ENCODE peak calls at places on chromosomes 7 and 10, in eight cellular contexts. E is left lung; S is lower leg skin; Q is coronary artery; H is heart left ventricle; I is cardiac fibroblast; B is CD8-positive, alpha-beta T cell; V is bronchial epithelial cell. X is an unnamed sample.

GRCh38 chr7:157926107-157926506 is 589.3 kb downstream of the DNAJB6 start:
- DNase-seq in I (no peak), H (no peak), S (no peak), V (no peak), E (no peak), B (peak; percentile 57), Q (peak; percentile 28), X (no peak)

GRCh38 chr7:76396039-76396732 is 13.3 kb downstream of the SSC4D start:
- DNase-seq in I (no peak), B (no peak), S (no peak), H (no peak), Q (no peak), E (no peak), V (no peak), X (no peak)

GRCh38 chr7:134355925-134356324 is 39.2 kb upstream of the SLC35B4 start:
- DNase-seq in H (peak; percentile 12), Q (no peak), E (peak; percentile 49), B (no peak), I (peak; percentile 54), V (no peak), S (peak; percentile 29), X (no peak)

GRCh38 chr10:89837173-89838001 is 136.0 kb downstream of the KIF20B start:
- DNase-seq in B (peak; percentile 33), Q (no peak), S (no peak), V (peak; percentile 15), H (no peak), I (peak; percentile 42), E (peak; percentile 47), X (no peak)

GRCh38 chr10:71342850-71343773 is 24.1 kb downstream of the SLC29A3 start:
- DNase-seq in H (no peak), S (no peak), Q (no peak), V (no peak), I (peak; percentile 19), E (no peak), B (peak; percentile 11), X (no peak)

GRCh38 chr7:142773937-142774744 is 3.4 kb downstream of the PRSS2 start:
- DNase-seq in Q (no peak), H (no peak), I (no peak), E (no peak), V (no peak), S (no peak), B (no peak), X (no peak)

GRCh38 chr7:117279931-117280525 is 42.8 kb downstream of the WNT2 start:
- DNase-seq in Q (no peak), H (no peak), B (no peak), E (no peak), V (no peak), S (no peak), I (no peak), X (no peak)

GRCh38 chr10:52308251-52309031 is 5.6 kb upstream of the DKK1 start:
- DNase-seq in S (peak; percentile 30), V (peak; percentile 55), I (peak; percentile 91), B (no peak), H (peak; percentile 37), Q (no peak), E (peak; percentile 49), X (peak; percentile 54)

GRCh38 chr7:16765436-16765859 is 11.9 kb downstream of the TSPAN13 start:
- DNase-seq in V (no peak), B (no peak), S (no peak), E (no peak), H (no peak), Q (no peak), I (no peak), X (no peak)

GRCh38 chr10:115948415-115948814 is 324.6 kb downstream of the GFRA1 start:
- DNase-seq in E (no peak), Q (no peak), I (peak; percentile 26), V (no peak), B (no peak), S (no peak), H (no peak), X (peak; percentile 16)

GRCh38 chr7:34247468-34247867 is 342.1 kb downstream of the BMPER start:
- DNase-seq in E (no peak), B (no peak), Q (no peak), V (peak; percentile 64), I (peak; percentile 4), S (no peak), H (no peak), X (no peak)

GRCh38 chr10:4407783-4408182 is 418.2 kb upstream of the AKR1E2 start:
- DNase-seq in V (peak; percentile 95), B (no peak), S (no peak), I (peak; percentile 39), E (no peak), H (no peak), Q (no peak), X (no peak)

GRCh38 chr7:36972140-36972518 is 247.8 kb upstream of the AOAH start:
- DNase-seq in E (no peak), H (no peak), S (no peak), Q (no peak), V (no peak), I (no peak), B (no peak), X (no peak)

GRCh38 chr10:71081912-71082311 is 130.5 kb upstream of the UNC5B start:
- DNase-seq in B (no peak), Q (peak; percentile 33), S (peak; percentile 7), V (no peak), E (no peak), H (peak; percentile 1), I (no peak), X (no peak)

GRCh38 chr10:3950676-3951275 is 165.8 kb upstream of the KLF6 start:
- DNase-seq in Q (no peak), V (no peak), I (no peak), S (no peak), E (no peak), H (no peak), B (peak; percentile 50), X (no peak)

GRCh38 chr7:95324396-95324795 is at the start of gene PON1:
- DNase-seq in Q (no peak), E (no peak), S (no peak), H (no peak), I (no peak), B (no peak), V (no peak), X (no peak)

GRCh38 chr7:5699951-5700384 is 81.5 kb downstream of the RNF216 start:
- DNase-seq in B (peak; percentile 82), I (no peak), V (no peak), E (no peak), Q (no peak), S (no peak), H (no peak), X (no peak)

GRCh38 chr7:68063171-68063570 is 1066.5 kb downstream of the TYW1 start:
- DNase-seq in H (peak; percentile 6), I (no peak), B (no peak), Q (no peak), E (no peak), V (no peak), S (no peak), X (no peak)
- TF ChIP-seq CTCF in H (peak; percentile 47), I (no peak), B (no peak), Q (no peak), E (peak; percentile 30), V (no peak), S (no peak), X (no peak)

DNA sequence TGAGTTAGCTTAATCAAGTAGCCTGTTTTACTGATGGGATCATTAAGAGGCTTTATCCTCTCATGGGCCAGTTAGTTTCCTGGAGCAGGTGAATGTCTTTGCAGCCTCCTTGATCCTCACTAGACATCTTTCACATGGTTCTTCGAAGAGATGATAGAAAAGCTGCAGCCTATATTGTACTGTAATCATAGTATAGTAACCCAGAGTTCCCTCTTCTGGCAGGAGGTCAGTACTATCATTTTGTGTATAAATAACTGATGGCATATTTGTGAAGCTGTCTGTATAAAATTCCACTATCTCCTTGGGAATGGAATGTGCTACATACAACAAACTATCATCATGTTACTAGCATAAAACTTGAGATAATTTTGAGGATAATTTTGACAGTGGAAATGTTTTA is 123.8 kb upstream of the PRPS1L1 start:
- DNase-seq in V (no peak), B (no peak), S (no peak), E (no peak), Q (no peak), H (no peak), I (peak; percentile 2), X (no peak)
- TF ChIP-seq CTCF in V (no peak), B (no peak), S (no peak), E (no peak), Q (no peak), H (no peak), I (no peak), X (no peak)

GRCh38 chr10:103475437-103475836 is 3.6 kb downstream of the CALHM3 start:
- DNase-seq in Q (no peak), H (no peak), B (no peak), E (no peak), I (no peak), S (no peak), V (no peak), X (no peak)

GRCh38 chr10:103476046-103476768 is 2.8 kb downstream of the CALHM3 start:
- DNase-seq in S (no peak), Q (no peak), B (no peak), H (no peak), V (no peak), E (no peak), I (peak; percentile 40), X (no peak)

GRCh38 chr10:103479135-103479534 is at the start of gene CALHM3:
- DNase-seq in I (no peak), H (no peak), V (peak; percentile 34), B (no peak), E (no peak), S (no peak), Q (no peak), X (no peak)

GRCh38 chr10:103480521-103480920 is 1.5 kb upstream of the CALHM3 start:
- DNase-seq in I (peak; percentile 45), V (no peak), B (no peak), E (no peak), H (no peak), S (no peak), Q (no peak), X (no peak)

DNA sequence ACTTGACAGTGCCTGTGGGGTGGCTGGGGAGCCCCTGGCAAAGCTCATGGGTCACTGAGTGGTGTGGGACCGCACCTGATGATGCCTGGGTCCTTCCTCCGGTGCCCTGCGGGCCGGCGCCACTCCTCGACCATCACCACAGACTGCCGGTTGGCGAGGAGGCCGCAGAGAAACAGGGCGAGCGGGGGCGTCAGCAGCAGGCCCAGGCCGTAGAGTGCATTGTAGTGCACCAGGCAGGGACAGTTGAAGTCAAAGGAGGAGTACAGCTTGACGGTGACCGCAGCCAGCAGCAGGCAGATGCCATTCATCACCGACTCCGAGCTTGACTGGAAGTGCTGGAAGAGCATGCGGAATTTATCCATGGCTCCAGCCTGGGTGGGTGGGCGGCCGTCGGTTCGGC is 369 bp downstream of the CALHM3 start:
- DNase-seq in S (no peak), Q (no peak), H (no peak), E (no peak), B (no peak), V (no peak), I (no peak), X (no peak)
- TF ChIP-seq CTCF in S (no peak), Q (no peak), H (no peak), E (no peak), B (no peak), V (no peak), I (no peak), X (no peak)

GRCh38 chr10:107341281-107341680 is 176.8 kb upstream of the SORCS1 start:
- DNase-seq in I (no peak), E (no peak), S (no peak), V (no peak), H (no peak), Q (no peak), B (no peak), X (no peak)

GRCh38 chr10:107340345-107340744 is 175.8 kb upstream of the SORCS1 start:
- DNase-seq in E (no peak), H (no peak), I (no peak), Q (no peak), S (no peak), B (no peak), V (no peak), X (no peak)

GRCh38 chr10:107336061-107336460 is 171.6 kb upstream of the SORCS1 start:
- DNase-seq in B (no peak), H (no peak), V (no peak), E (no peak), Q (no peak), I (no peak), S (no peak), X (no peak)
- TF ChIP-seq CTCF in B (no peak), H (no peak), V (no peak), E (no peak), Q (no peak), I (no peak), S (no peak), X (no peak)

X was measured in AG09319.